ENCODE peak calls at places on chromosomes 16 and 17, in four cellular contexts. One of them, this sample, is unnamed.

GRCh38 chr17:29760771-29761682 is 138.3 kb upstream of the CORO6 start:
- DNase-seq in stimulated activated naive CD4-positive, alpha-beta T cell: peak
- DNase-seq in HuH-7: no peak
- DNase-seq in activated CD4-positive, alpha-beta T cell treated with anti-CD3 and anti-CD28 coated beads, Interleukin-2, amount 50 U/mL, for 1 hour: peak
- DNase-seq in this sample: no peak

GRCh38 chr17:37513711-37514110 is 24.0 kb downstream of the DUSP14 start:
- DNase-seq in stimulated activated naive CD4-positive, alpha-beta T cell: no peak
- DNase-seq in HuH-7: no peak
- DNase-seq in activated CD4-positive, alpha-beta T cell treated with anti-CD3 and anti-CD28 coated beads, Interleukin-2, amount 50 U/mL, for 1 hour: no peak
- DNase-seq in this sample: no peak

GRCh38 chr16:4098496-4098895 is 17.7 kb downstream of the ADCY9 start:
- DNase-seq in stimulated activated naive CD4-positive, alpha-beta T cell: no peak
- DNase-seq in HuH-7: no peak
- DNase-seq in activated CD4-positive, alpha-beta T cell treated with anti-CD3 and anti-CD28 coated beads, Interleukin-2, amount 50 U/mL, for 1 hour: no peak
- DNase-seq in this sample: no peak

GRCh38 chr16:87682852-87683399 is 80.6 kb downstream of the JPH3 start:
- DNase-seq in stimulated activated naive CD4-positive, alpha-beta T cell: no peak
- DNase-seq in HuH-7: no peak
- DNase-seq in activated CD4-positive, alpha-beta T cell treated with anti-CD3 and anti-CD28 coated beads, Interleukin-2, amount 50 U/mL, for 1 hour: no peak
- DNase-seq in this sample: no peak

GRCh38 chr17:75791251-75791650 is 6.6 kb downstream of the UNK start:
- DNase-seq in stimulated activated naive CD4-positive, alpha-beta T cell: no peak
- DNase-seq in HuH-7: no peak
- DNase-seq in activated CD4-positive, alpha-beta T cell treated with anti-CD3 and anti-CD28 coated beads, Interleukin-2, amount 50 U/mL, for 1 hour: no peak
- DNase-seq in this sample: no peak

GRCh38 chr16:64058685-64059084 is 1063.2 kb downstream of the CDH11 start:
- DNase-seq in stimulated activated naive CD4-positive, alpha-beta T cell: no peak
- DNase-seq in HuH-7: no peak
- DNase-seq in activated CD4-positive, alpha-beta T cell treated with anti-CD3 and anti-CD28 coated beads, Interleukin-2, amount 50 U/mL, for 1 hour: no peak
- DNase-seq in this sample: no peak

GRCh38 chr16:78496189-78496588 is 396.7 kb downstream of the WWOX start:
- DNase-seq in stimulated activated naive CD4-positive, alpha-beta T cell: no peak
- DNase-seq in HuH-7: no peak
- DNase-seq in activated CD4-positive, alpha-beta T cell treated with anti-CD3 and anti-CD28 coated beads, Interleukin-2, amount 50 U/mL, for 1 hour: no peak
- DNase-seq in this sample: no peak

GRCh38 chr16:84501077-84501735 is 3.3 kb downstream of the MEAK7 start:
- DNase-seq in stimulated activated naive CD4-positive, alpha-beta T cell: no peak
- DNase-seq in HuH-7: no peak
- DNase-seq in activated CD4-positive, alpha-beta T cell treated with anti-CD3 and anti-CD28 coated beads, Interleukin-2, amount 50 U/mL, for 1 hour: no peak
- DNase-seq in this sample: no peak

GRCh38 chr17:73052923-73053322 is 39.6 kb downstream of the SLC39A11 start:
- DNase-seq in stimulated activated naive CD4-positive, alpha-beta T cell: no peak
- DNase-seq in HuH-7: no peak
- DNase-seq in activated CD4-positive, alpha-beta T cell treated with anti-CD3 and anti-CD28 coated beads, Interleukin-2, amount 50 U/mL, for 1 hour: no peak
- DNase-seq in this sample: no peak

GRCh38 chr16:89710709-89711564 is 9.4 kb upstream of the SPATA2L start:
- DNase-seq in stimulated activated naive CD4-positive, alpha-beta T cell: no peak
- DNase-seq in HuH-7: no peak
- DNase-seq in activated CD4-positive, alpha-beta T cell treated with anti-CD3 and anti-CD28 coated beads, Interleukin-2, amount 50 U/mL, for 1 hour: no peak
- DNase-seq in this sample: no peak

GRCh38 chr17:43528319-43528987 is 17.7 kb downstream of the ETV4 start:
- DNase-seq in stimulated activated naive CD4-positive, alpha-beta T cell: no peak
- DNase-seq in HuH-7: peak
- DNase-seq in activated CD4-positive, alpha-beta T cell treated with anti-CD3 and anti-CD28 coated beads, Interleukin-2, amount 50 U/mL, for 1 hour: no peak
- DNase-seq in this sample: no peak

GRCh38 chr17:73969956-73970355 is 233.5 kb upstream of the RPL38 start:
- DNase-seq in stimulated activated naive CD4-positive, alpha-beta T cell: no peak
- DNase-seq in HuH-7: peak
- DNase-seq in activated CD4-positive, alpha-beta T cell treated with anti-CD3 and anti-CD28 coated beads, Interleukin-2, amount 50 U/mL, for 1 hour: no peak
- DNase-seq in this sample: no peak

GRCh38 chr16:74887084-74887483 is 97.8 kb downstream of the WDR59 start:
- DNase-seq in stimulated activated naive CD4-positive, alpha-beta T cell: no peak
- DNase-seq in HuH-7: no peak
- DNase-seq in activated CD4-positive, alpha-beta T cell treated with anti-CD3 and anti-CD28 coated beads, Interleukin-2, amount 50 U/mL, for 1 hour: no peak
- DNase-seq in this sample: no peak

GRCh38 chr17:42623732-42624596 is 14.5 kb downstream of the TUBG1 start:
- DNase-seq in stimulated activated naive CD4-positive, alpha-beta T cell: no peak
- DNase-seq in HuH-7: no peak
- DNase-seq in activated CD4-positive, alpha-beta T cell treated with anti-CD3 and anti-CD28 coated beads, Interleukin-2, amount 50 U/mL, for 1 hour: no peak
- DNase-seq in this sample: no peak

GRCh38 chr16:67431077-67431804 is at the start of gene HSD11B2:
- DNase-seq in stimulated activated naive CD4-positive, alpha-beta T cell: no peak
- DNase-seq in HuH-7: no peak
- DNase-seq in activated CD4-positive, alpha-beta T cell treated with anti-CD3 and anti-CD28 coated beads, Interleukin-2, amount 50 U/mL, for 1 hour: no peak
- DNase-seq in this sample: no peak